ENCODE peak calls at places on chromosomes 3 and 15, in eight cellular contexts. M, G, W, A, J, F, P and D are unnamed samples.

GRCh38 chr3:137669519-137670060 is 94.5 kb upstream of the SOX14 start:
- DNase-seq in W (no peak), P (no peak), F (no peak), J (no peak), G (no peak), M (no peak), A (no peak), D (no peak)

GRCh38 chr3:54120657-54121403 is 1.5 kb upstream of the CACNA2D3 start:
- DNase-seq in J (no peak), A (no peak), M (no peak), F (no peak), G (no peak), W (no peak), P (no peak), D (peak)

GRCh38 chr15:91412529-91412928 is 312.5 kb downstream of the SV2B start:
- DNase-seq in P (no peak), G (no peak), W (no peak), F (no peak), M (no peak), J (no peak), A (no peak), D (no peak)

GRCh38 chr3:140630366-140630765 is 47.5 kb upstream of the TRIM42 start:
- DNase-seq in G (no peak), F (no peak), W (no peak), A (no peak), P (no peak), J (no peak), M (no peak), D (no peak)

GRCh38 chr3:189911001-189911400 is 209.7 kb downstream of the P3H2 start:
- DNase-seq in W (no peak), P (no peak), F (no peak), J (no peak), G (no peak), M (no peak), A (no peak), D (no peak)

GRCh38 chr15:84834227-84834955 is 17.2 kb downstream of the ALPK3 start:
- DNase-seq in M (no peak), F (no peak), J (no peak), G (no peak), W (no peak), P (no peak), A (no peak), D (no peak)

GRCh38 chr3:89098964-89099585 is 8.3 kb upstream of the EPHA3 start:
- DNase-seq in P (no peak), M (peak), A (no peak), J (no peak), G (no peak), W (no peak), F (peak), D (no peak)

GRCh38 chr15:63030101-63030528 is 12.4 kb upstream of the TPM1 start:
- DNase-seq in W (no peak), G (no peak), F (peak), M (peak), P (no peak), A (no peak), J (no peak), D (peak)

GRCh38 chr3:31929826-31930502 is 51.1 kb downstream of the OSBPL10 start:
- DNase-seq in J (no peak), F (no peak), M (no peak), G (no peak), P (no peak), W (no peak), A (no peak), D (no peak)

GRCh38 chr3:149494022-149494758 is 19.7 kb downstream of the TM4SF4 start:
- DNase-seq in J (no peak), A (peak), P (no peak), W (no peak), G (no peak), M (peak), F (peak), D (peak)

GRCh38 chr15:94670436-94671034 is 439.2 kb downstream of the MCTP2 start:
- DNase-seq in J (no peak), F (no peak), W (no peak), P (no peak), A (no peak), M (peak), G (no peak), D (no peak)

GRCh38 chr15:37885651-37886050 is 48.8 kb upstream of the TMCO5A start:
- DNase-seq in M (no peak), J (no peak), W (no peak), P (no peak), G (no peak), F (no peak), A (no peak), D (no peak)

GRCh38 chr15:83971967-83972366 is 263.6 kb upstream of the GOLGA6L4 start:
- DNase-seq in F (no peak), M (no peak), W (no peak), A (no peak), J (no peak), G (no peak), P (no peak), D (no peak)

GRCh38 chr3:135329479-135329878 is 534.4 kb downstream of the EPHB1 start:
- DNase-seq in G (no peak), P (no peak), W (no peak), J (no peak), F (no peak), A (no peak), M (no peak), D (no peak)

GRCh38 chr3:17195856-17196604 is 311.3 kb downstream of the PLCL2 start:
- DNase-seq in M (peak), G (peak), W (no peak), P (no peak), A (no peak), F (no peak), J (no peak), D (no peak)

GRCh38 chr15:23411841-23412240 is 35.2 kb downstream of the GOLGA6L2 start:
- DNase-seq in W (no peak), P (no peak), G (no peak), M (no peak), A (no peak), J (peak), F (no peak), D (no peak)

GRCh38 chr3:101179637-101180036 is 140.7 kb downstream of the IMPG2 start:
- DNase-seq in P (no peak), J (no peak), G (no peak), A (no peak), M (no peak), W (no peak), F (no peak), D (no peak)

GRCh38 chr15:76935620-76936019 is 4.1 kb downstream of the RCN2 start:
- DNase-seq in F (no peak), P (no peak), W (no peak), M (no peak), J (no peak), G (no peak), A (no peak), D (no peak)

GRCh38 chr3:65534825-65535224 is 503.9 kb downstream of the MAGI1 start:
- DNase-seq in P (no peak), J (no peak), A (no peak), M (no peak), F (no peak), W (no peak), G (no peak), D (no peak)

GRCh38 chr3:170522171-170522570 is 63.7 kb downstream of the SLC7A14 start:
- DNase-seq in J (no peak), F (no peak), M (no peak), P (no peak), A (no peak), G (no peak), W (no peak), D (no peak)

GRCh38 chr15:66138096-66138783 is 115.3 kb downstream of the MEGF11 start:
- DNase-seq in G (no peak), W (no peak), A (no peak), P (no peak), M (no peak), J (no peak), F (no peak), D (no peak)

GRCh38 chr3:51691021-51691420 is 15.8 kb upstream of the GRM2 start:
- DNase-seq in J (no peak), F (no peak), G (no peak), A (no peak), M (no peak), W (no peak), P (no peak), D (no peak)

GRCh38 chr3:195512798-195513345 is 30.3 kb downstream of the PPP1R2 start:
- DNase-seq in J (no peak), F (no peak), M (no peak), W (no peak), G (no peak), A (no peak), P (no peak), D (no peak)

GRCh38 chr3:72312339-72312738 is 527.4 kb upstream of the PROK2 start:
- DNase-seq in A (no peak), M (no peak), G (no peak), P (no peak), J (no peak), F (no peak), W (no peak), D (no peak)

GRCh38 chr15:92653836-92654524 is 1.6 kb downstream of the FAM174B start:
- DNase-seq in J (no peak), F (no peak), A (no peak), G (no peak), W (no peak), P (no peak), M (no peak), D (peak)